ENCODE peak calls at places on chromosomes 12 and 14, in five cellular contexts. J, B, V, P and H are unnamed samples.

GRCh38 chr12:18966927-18967326 is 162.6 kb upstream of the PLEKHA5 start:
- DNase-seq in P (no peak), V (peak), B (no peak), J (no peak), H (no peak)

GRCh38 chr12:85733441-85733840 is 102.8 kb downstream of the RASSF9 start:
- DNase-seq in B (peak), V (no peak), J (peak), P (no peak), H (no peak)

GRCh38 chr12:106136263-106136662 is 2.5 kb downstream of the NUAK1 start:
- DNase-seq in V (peak), P (peak), J (peak), B (peak), H (peak)

GRCh38 chr12:99911076-99911475 is 73.7 kb downstream of the ANKS1B start:
- DNase-seq in J (peak), V (no peak), P (no peak), B (peak), H (no peak)

GRCh38 chr12:54561164-54561563 is 11.8 kb downstream of the PDE1B start:
- DNase-seq in V (no peak), P (no peak), B (no peak), J (no peak), H (no peak)

GRCh38 chr14:68235011-68235410 is 415.4 kb downstream of the RAD51B start:
- DNase-seq in P (no peak), V (peak), B (peak), J (peak), H (no peak)

GRCh38 chr14:82511399-82511798 is 977.7 kb upstream of the SEL1L start:
- DNase-seq in P (no peak), J (no peak), V (no peak), B (no peak), H (no peak)

GRCh38 chr12:6567112-6567680 is 895 bp downstream of the NOP2 start:
- DNase-seq in P (no peak), B (no peak), V (no peak), J (peak), H (no peak)

GRCh38 chr12:77016621-77017020 is 48.7 kb downstream of the E2F7 start:
- DNase-seq in B (no peak), V (no peak), J (no peak), P (no peak), H (no peak)

GRCh38 chr14:57480044-57480443 is 13.6 kb downstream of the CCDC198 start:
- DNase-seq in V (no peak), B (no peak), J (peak), P (no peak), H (no peak)

GRCh38 chr12:52440821-52441319 is 6.7 kb upstream of the KRT75 start:
- DNase-seq in J (peak), P (no peak), B (peak), V (no peak), H (no peak)